ENCODE peak calls at places on chromosomes 7 and 10, in eight cellular contexts. Z, C, V, S, E, Y, A and W are unnamed samples.
A peak's percentile ranks its signal among the peaks of the same experiment; 100 is the strongest.

GRCh38 chr10:121919666-121920065 is 8.2 kb downstream of the ATE1 start:
- DNase-seq in V (no peak), Y (no peak), E (no peak), S (no peak), A (no peak), C (no peak), Z (no peak), W (no peak)

GRCh38 chr7:91846436-91846835 is 34.1 kb downstream of the MTERF1 start:
- DNase-seq in A (peak; percentile 11), S (no peak), V (no peak), C (no peak), Z (no peak), E (no peak), Y (no peak), W (peak; percentile 42)

GRCh38 chr7:77538186-77538907 is 1.3 kb downstream of the PTPN12 start:
- DNase-seq in A (peak; percentile 97), V (no peak), Z (no peak), E (no peak), Y (peak; percentile 54), S (no peak), C (peak; percentile 82), W (peak; percentile 92)

GRCh38 chr10:116665541-116666125 is 44.9 kb downstream of the PNLIPRP2 start:
- DNase-seq in Y (no peak), Z (no peak), S (no peak), C (no peak), V (no peak), E (no peak), A (peak; percentile 45), W (peak; percentile 85)

GRCh38 chr7:77667459-77668090 is 28.7 kb upstream of the RSBN1L start:
- DNase-seq in V (no peak), A (no peak), Z (no peak), C (no peak), S (no peak), E (no peak), Y (no peak), W (no peak)

GRCh38 chr7:1825877-1826741 is 156.0 kb downstream of the ELFN1 start:
- DNase-seq in A (no peak), Y (no peak), E (no peak), V (peak; percentile 71), Z (no peak), S (no peak), C (no peak), W (no peak)

GRCh38 chr7:79774150-79774549 is 320.7 kb upstream of the MAGI2 start:
- DNase-seq in Z (no peak), E (no peak), S (no peak), A (peak; percentile 20), Y (no peak), V (no peak), C (no peak), W (peak; percentile 16)

GRCh38 chr10:122911889-122912484 is 1.6 kb downstream of the FAM24A start:
- DNase-seq in S (no peak), E (peak; percentile 19), V (no peak), A (peak; percentile 65), Z (peak; percentile 12), Y (no peak), C (no peak), W (peak; percentile 84)

GRCh38 chr10:31739759-31740158 is 188.9 kb downstream of the ARHGAP12 start:
- DNase-seq in A (peak; percentile 54), Z (no peak), S (no peak), E (no peak), Y (peak; percentile 95), C (no peak), V (no peak), W (peak; percentile 87)

GRCh38 chr10:107576746-107577145 is 412.2 kb upstream of the SORCS1 start:
- DNase-seq in S (no peak), E (no peak), Z (no peak), C (no peak), A (no peak), V (no peak), Y (no peak), W (peak; percentile 37)

GRCh38 chr7:130393799-130394411 is 13.6 kb downstream of the CPA1 start:
- DNase-seq in A (no peak), V (no peak), S (no peak), C (no peak), E (no peak), Z (no peak), Y (no peak), W (no peak)

GRCh38 chr7:155578016-155578415 is 31.7 kb upstream of the CNPY1 start:
- DNase-seq in Z (no peak), Y (no peak), E (no peak), V (peak; percentile 65), S (no peak), C (no peak), A (no peak), W (no peak)

GRCh38 chr10:18085855-18086254 is 54.4 kb upstream of the CACNB2 start:
- DNase-seq in V (no peak), A (no peak), E (no peak), Z (no peak), S (no peak), Y (no peak), C (no peak), W (no peak)

GRCh38 chr7:41912851-41913580 is 210.1 kb upstream of the INHBA start:
- DNase-seq in E (no peak), S (no peak), C (no peak), Y (no peak), Z (no peak), A (no peak), V (no peak), W (no peak)